ENCODE peak calls at places on chromosomes 16 and 17, in ten cellular contexts. D is GM23248, B is Peyer's patch, C is brain microvascular endothelial cell, F is pancreas, Q is ovary, J is adrenal gland, Y is heart right ventricle, W is right lobe of liver, U is fibroblast of lung. A is an unnamed sample. For H3K36me3, the result is how much of the 10 kb centered on the place peaks cover.

GRCh38 chr17:56141046-56141839 is 12.0 kb upstream of the ANKFN1 start:
- DNase-seq in D (peak), B (no peak), C (no peak), F (no peak), Q (no peak), J (no peak), Y (no peak), W (no peak), U (peak), A (no peak)

GRCh38 chr16:84143784-84144199 is 1.2 kb downstream of the HSDL1 start:
- DNase-seq in D (peak), B (no peak), C (no peak), F (no peak), Q (no peak), J (peak), Y (no peak), W (no peak), U (no peak), A (no peak)

GRCh38 chr16:22386976-22387375 is 12.6 kb upstream of the CDR2 start:
- DNase-seq in D (peak), B (no peak), C (peak), F (no peak), Q (no peak), J (no peak), Y (no peak), W (no peak), U (peak), A (no peak)

GRCh38 chr16:50284131-50284911 is 18.0 kb downstream of the ADCY7 start:
- DNase-seq in D (peak), B (peak), C (no peak), F (no peak), Q (no peak), J (no peak), Y (no peak), W (no peak), U (no peak), A (no peak)

GRCh38 chr17:79702071-79702470 is 28.7 kb upstream of the ENPP7 start:
- DNase-seq in D (no peak), B (no peak), C (no peak), F (no peak), Q (no peak), J (no peak), Y (no peak), W (no peak), U (no peak), A (no peak)

GRCh38 chr17:57881143-57881542 is 31.3 kb upstream of the MRPS23 start:
- DNase-seq in D (peak), B (no peak), C (peak), F (no peak), Q (peak), J (no peak), Y (peak), W (no peak), U (peak), A (no peak)

GRCh38 chr17:1709971-1710806 is at the start of gene TLCD2:
- DNase-seq in D (peak), B (peak), C (peak), F (peak), Q (peak), J (peak), Y (peak), W (peak), U (peak), A (no peak)

GRCh38 chr17:78179372-78179771 is 7.5 kb downstream of the TK1 start:
- DNase-seq in D (peak), B (peak), C (peak), F (peak), Q (no peak), J (peak), Y (no peak), W (peak), U (peak), A (no peak)

GRCh38 chr16:24036614-24037013 is 200.8 kb downstream of the PRKCB start:
- DNase-seq in D (peak), B (peak), C (peak), F (no peak), Q (no peak), J (peak), Y (peak), W (no peak), U (peak), A (peak)

GRCh38 chr16:70682239-70683145 is 3.4 kb downstream of the MTSS2 start:
- DNase-seq in D (no peak), B (no peak), C (no peak), F (peak), Q (peak), J (no peak), Y (no peak), W (peak), U (no peak), A (no peak)

GRCh38 chr17:43092891-43093290 is 32.3 kb downstream of the BRCA1 start:
- DNase-seq in D (peak), B (no peak), C (peak), F (no peak), Q (no peak), J (no peak), Y (no peak), W (no peak), U (peak), A (no peak)

GRCh38 chr17:43090022-43090421 is 35.1 kb downstream of the BRCA1 start:
- DNase-seq in D (no peak), B (no peak), C (no peak), F (no peak), Q (no peak), J (no peak), Y (no peak), W (no peak), U (no peak), A (no peak)

DNA sequence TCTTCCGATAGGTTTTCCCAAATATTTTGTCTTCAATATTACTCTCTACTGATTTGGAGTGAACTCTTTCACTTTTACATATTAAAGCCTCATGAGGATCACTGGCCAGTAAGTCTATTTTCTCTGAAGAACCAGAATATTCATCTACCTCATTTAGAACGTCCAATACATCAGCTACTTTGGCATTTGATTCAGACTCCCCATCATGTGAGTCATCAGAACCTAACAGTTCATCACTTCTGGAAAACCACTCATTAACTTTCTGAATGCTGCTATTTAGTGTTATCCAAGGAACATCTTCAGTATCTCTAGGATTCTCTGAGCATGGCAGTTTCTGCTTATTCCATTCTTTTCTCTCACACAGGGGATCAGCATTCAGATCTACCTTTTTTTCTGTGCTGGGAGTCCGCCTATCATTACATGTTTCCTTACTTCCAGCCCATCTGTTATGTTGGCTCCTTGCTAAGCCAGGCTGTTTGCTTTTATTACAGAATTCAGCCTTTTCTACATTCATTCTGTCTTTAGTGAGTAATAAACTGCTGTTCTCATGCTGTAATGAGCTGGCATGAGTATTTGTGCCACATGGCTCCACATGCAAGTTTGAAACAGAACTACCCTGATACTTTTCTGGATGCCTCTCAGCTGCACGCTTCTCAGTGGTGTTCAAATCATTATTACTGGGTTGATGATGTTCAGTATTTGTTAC is 30.9 kb downstream of the BRCA1 start:
- DNase-seq in D (peak), B (no peak), C (no peak), F (no peak), Q (no peak), J (no peak), Y (no peak), W (no peak), U (peak), A (no peak)
- H3K27ac ChIP-seq in D (peak), B (no peak), C (no peak), F (no peak), Q (no peak), J (no peak), Y (no peak), W (no peak), U (peak), A (no peak)

GRCh38 chr17:63276376-63276775 is 169.7 kb downstream of the CYB561 start:
- DNase-seq in D (no peak), B (no peak), C (no peak), F (no peak), Q (no peak), J (no peak), Y (no peak), W (no peak), U (no peak), A (no peak)

GRCh38 chr17:63275968-63276349 is 170.1 kb downstream of the CYB561 start:
- DNase-seq in D (peak), B (no peak), C (no peak), F (no peak), Q (no peak), J (no peak), Y (no peak), W (no peak), U (no peak), A (no peak)

GRCh38 chr17:63274156-63274555 is 171.9 kb downstream of the CYB561 start:
- DNase-seq in D (peak), B (no peak), C (peak), F (no peak), Q (no peak), J (no peak), Y (peak), W (no peak), U (peak), A (no peak)

GRCh38 chr17:63276821-63277220 is 169.3 kb downstream of the CYB561 start:
- DNase-seq in D (no peak), B (no peak), C (no peak), F (no peak), Q (no peak), J (no peak), Y (no peak), W (no peak), U (peak), A (no peak)

DNA sequence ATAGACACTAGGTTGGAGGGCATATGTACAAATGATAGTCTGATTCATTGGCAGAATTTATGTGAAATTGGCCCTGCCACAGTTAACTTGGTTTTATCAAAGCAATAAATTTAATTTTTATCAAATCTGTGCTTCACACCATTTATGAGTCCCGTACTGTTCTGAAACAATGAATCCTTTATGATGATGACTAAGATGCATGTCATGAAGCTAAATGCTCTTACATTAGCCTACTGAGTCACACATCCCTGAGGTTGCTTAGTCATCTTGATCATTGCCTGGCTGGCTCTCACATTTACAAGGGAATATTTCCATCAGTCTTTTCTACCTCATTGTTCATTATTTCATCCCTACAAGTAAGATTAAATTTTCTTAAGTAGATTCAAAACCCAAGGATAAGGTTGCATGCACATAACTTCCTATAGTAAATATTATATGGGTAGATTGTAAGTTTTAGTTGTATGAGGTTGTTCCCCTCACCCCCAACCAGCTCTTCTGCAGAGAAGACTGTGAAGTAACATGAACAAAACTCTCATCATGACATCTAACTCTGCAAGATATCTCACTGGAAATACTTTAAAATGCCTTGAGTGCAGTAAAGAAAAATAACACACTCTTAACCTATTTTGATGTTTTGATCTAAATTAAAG is 170.7 kb downstream of the CYB561 start:
- DNase-seq in D (peak), B (peak), C (peak), F (no peak), Q (no peak), J (peak), Y (no peak), W (no peak), U (peak), A (no peak)
- H3K4me3 ChIP-seq in D (peak), B (no peak), C (no peak), F (no peak), Q (no peak), J (no peak), Y (no peak), W (no peak), U (no peak), A (no peak)

DNA sequence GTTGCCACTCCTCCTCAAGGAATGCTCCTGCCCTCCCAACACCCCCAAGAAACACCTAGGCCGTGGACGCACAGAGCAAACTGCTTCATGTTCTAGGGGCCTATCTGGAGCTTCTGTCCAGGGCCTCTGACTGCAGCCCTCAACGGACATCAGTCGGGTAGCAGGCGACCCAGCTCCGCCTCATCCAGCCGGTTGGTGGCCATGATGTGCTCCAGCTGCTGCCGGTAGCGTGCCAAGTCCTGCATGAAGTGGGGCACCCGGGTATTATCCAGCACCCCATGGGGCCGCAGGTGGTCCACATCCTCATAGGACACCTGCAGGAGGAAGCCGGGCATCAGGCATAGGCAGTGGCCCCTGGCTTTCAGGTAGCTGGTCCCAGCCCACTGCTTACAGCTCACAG is 6.3 kb downstream of the NOL3 start:
- DNase-seq in D (no peak), B (no peak), C (no peak), F (no peak), Q (peak), J (no peak), Y (no peak), W (no peak), U (no peak), A (no peak)
- H3K36me3 ChIP-seq in D (under half), B (under half), C (under half), F (under half), Q (under half), J (under half), Y (under half), W (under half), U (under half), A (under half)

GRCh38 chr16:86484240-86484639 is 26.1 kb upstream of the FOXF1 start:
- DNase-seq in D (no peak), B (no peak), C (no peak), F (no peak), Q (no peak), J (no peak), Y (no peak), W (no peak), U (no peak), A (no peak)
- H3K27ac ChIP-seq in D (no peak), B (no peak), C (no peak), F (no peak), Q (no peak), J (no peak), Y (no peak), W (no peak), U (no peak), A (no peak)

A was measured in CD4-positive, alpha-beta memory T cell.